ENCODE peak calls at places on chromosomes 5 and 9, in seven cellular contexts. One of them, this sample, is unnamed.

GRCh38 chr5:80987078-80987766 is 27.1 kb downstream of the RASGRF2 start:
- DNase-seq in coronary artery: no peak
- DNase-seq in heart left ventricle: no peak
- DNase-seq in pancreas: no peak
- DNase-seq in stomach: no peak
- DNase-seq in hepatocyte: no peak
- DNase-seq in neural progenitor cell: no peak
- DNase-seq in this sample: no peak

GRCh38 chr5:10115669-10116068 is 134.0 kb downstream of the ATPSCKMT start:
- DNase-seq in pancreas: no peak
- DNase-seq in stomach: no peak
- DNase-seq in heart left ventricle: no peak
- DNase-seq in hepatocyte: no peak
- DNase-seq in neural progenitor cell: no peak
- DNase-seq in coronary artery: no peak
- DNase-seq in this sample: no peak

GRCh38 chr5:178435321-178436238 is 154.6 kb downstream of the COL23A1 start:
- DNase-seq in heart left ventricle: no peak
- DNase-seq in neural progenitor cell: no peak
- DNase-seq in coronary artery: peak
- DNase-seq in pancreas: no peak
- DNase-seq in stomach: no peak
- DNase-seq in hepatocyte: no peak
- DNase-seq in this sample: no peak

GRCh38 chr9:134544388-134545212 is 97.0 kb upstream of the COL5A1 start:
- DNase-seq in heart left ventricle: peak
- DNase-seq in hepatocyte: peak
- DNase-seq in stomach: no peak
- DNase-seq in neural progenitor cell: peak
- DNase-seq in coronary artery: no peak
- DNase-seq in pancreas: no peak
- DNase-seq in this sample: peak

GRCh38 chr5:115024922-115025321 is 144.8 kb downstream of the TRIM36 start:
- DNase-seq in heart left ventricle: no peak
- DNase-seq in coronary artery: no peak
- DNase-seq in hepatocyte: no peak
- DNase-seq in neural progenitor cell: no peak
- DNase-seq in pancreas: no peak
- DNase-seq in stomach: no peak
- DNase-seq in this sample: no peak

GRCh38 chr5:72412283-72413055 is 92.3 kb downstream of the PTCD2 start:
- DNase-seq in heart left ventricle: no peak
- DNase-seq in neural progenitor cell: no peak
- DNase-seq in coronary artery: no peak
- DNase-seq in stomach: no peak
- DNase-seq in hepatocyte: no peak
- DNase-seq in pancreas: no peak
- DNase-seq in this sample: peak

GRCh38 chr5:24591426-24591825 is 53.4 kb downstream of the CDH10 start:
- DNase-seq in hepatocyte: no peak
- DNase-seq in stomach: no peak
- DNase-seq in coronary artery: no peak
- DNase-seq in pancreas: no peak
- DNase-seq in heart left ventricle: no peak
- DNase-seq in neural progenitor cell: no peak
- DNase-seq in this sample: no peak

GRCh38 chr9:114813717-114814418 is 8.0 kb upstream of the TNFSF15 start:
- DNase-seq in stomach: no peak
- DNase-seq in coronary artery: no peak
- DNase-seq in heart left ventricle: no peak
- DNase-seq in pancreas: no peak
- DNase-seq in neural progenitor cell: no peak
- DNase-seq in hepatocyte: no peak
- DNase-seq in this sample: no peak

GRCh38 chr9:89593776-89594427 is 10.9 kb upstream of the GADD45G start:
- DNase-seq in coronary artery: no peak
- DNase-seq in hepatocyte: peak
- DNase-seq in neural progenitor cell: peak
- DNase-seq in stomach: peak
- DNase-seq in pancreas: peak
- DNase-seq in heart left ventricle: peak
- DNase-seq in this sample: peak

GRCh38 chr9:92184041-92184564 is 68.9 kb upstream of the SPTLC1 start:
- DNase-seq in stomach: no peak
- DNase-seq in neural progenitor cell: no peak
- DNase-seq in heart left ventricle: no peak
- DNase-seq in pancreas: no peak
- DNase-seq in coronary artery: no peak
- DNase-seq in hepatocyte: no peak
- DNase-seq in this sample: no peak

GRCh38 chr9:116959775-116960174 is 272.7 kb downstream of the TRIM32 start:
- DNase-seq in coronary artery: no peak
- DNase-seq in stomach: no peak
- DNase-seq in heart left ventricle: no peak
- DNase-seq in pancreas: peak
- DNase-seq in neural progenitor cell: peak
- DNase-seq in hepatocyte: peak
- DNase-seq in this sample: no peak

GRCh38 chr9:69818946-69819345 is 1.7 kb upstream of the CFAP95 start:
- DNase-seq in hepatocyte: no peak
- DNase-seq in coronary artery: no peak
- DNase-seq in stomach: no peak
- DNase-seq in pancreas: no peak
- DNase-seq in heart left ventricle: no peak
- DNase-seq in neural progenitor cell: no peak
- DNase-seq in this sample: no peak

GRCh38 chr9:69824497-69825252 is 4.1 kb downstream of the CFAP95 start:
- DNase-seq in pancreas: no peak
- DNase-seq in stomach: no peak
- DNase-seq in neural progenitor cell: no peak
- DNase-seq in coronary artery: no peak
- DNase-seq in hepatocyte: no peak
- DNase-seq in heart left ventricle: no peak
- DNase-seq in this sample: no peak

GRCh38 chr9:69817202-69817601 is 3.4 kb upstream of the CFAP95 start:
- DNase-seq in stomach: no peak
- DNase-seq in neural progenitor cell: no peak
- DNase-seq in coronary artery: no peak
- DNase-seq in heart left ventricle: no peak
- DNase-seq in pancreas: no peak
- DNase-seq in hepatocyte: no peak
- DNase-seq in this sample: no peak

GRCh38 chr9:69822091-69822750 is 1.6 kb downstream of the CFAP95 start:
- DNase-seq in coronary artery: no peak
- DNase-seq in pancreas: no peak
- DNase-seq in neural progenitor cell: peak
- DNase-seq in stomach: no peak
- DNase-seq in hepatocyte: no peak
- DNase-seq in heart left ventricle: no peak
- DNase-seq in this sample: no peak

DNA sequence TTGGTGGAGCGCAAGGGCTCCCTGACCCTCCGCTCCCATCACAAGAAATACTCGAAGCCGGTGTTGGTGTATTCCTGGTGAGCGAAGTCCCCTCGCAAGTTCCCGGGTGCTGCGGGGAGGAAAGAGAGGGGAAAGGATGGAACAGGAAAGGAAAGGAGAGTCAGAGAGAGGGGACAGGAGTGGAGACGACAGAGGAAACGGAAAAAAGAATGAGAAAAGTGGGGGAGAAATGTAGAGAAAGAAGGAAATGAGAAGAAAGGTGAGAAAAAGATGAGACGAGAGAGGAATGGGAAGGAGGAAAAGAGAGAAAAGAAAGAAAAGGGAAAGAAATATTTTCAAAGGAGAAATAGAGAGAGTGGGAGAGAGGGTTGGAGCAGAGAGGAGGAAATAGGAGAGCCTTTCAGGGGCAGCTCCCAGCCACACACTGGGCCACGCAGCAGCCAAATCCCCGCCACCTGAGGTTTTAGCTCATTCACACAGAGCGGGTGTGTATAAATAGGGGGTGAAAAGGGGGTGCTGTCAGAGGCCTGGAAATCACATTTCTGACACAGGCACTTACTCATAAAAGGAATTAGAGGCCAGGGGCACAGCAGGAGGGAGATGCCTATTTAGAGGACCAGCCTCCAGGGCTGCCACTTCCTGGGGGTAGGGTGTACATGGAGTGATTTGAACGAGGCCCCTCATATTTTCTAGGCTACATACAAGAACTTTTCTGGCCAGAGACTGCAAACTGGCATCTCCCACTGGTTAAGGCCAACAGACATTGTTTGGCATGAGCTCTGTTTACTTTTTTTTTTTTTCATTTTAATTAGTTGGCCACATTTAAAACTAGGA is 555 bp downstream of the CFAP95 start:
- DNase-seq in neural progenitor cell: peak
- DNase-seq in stomach: no peak
- DNase-seq in heart left ventricle: no peak
- DNase-seq in pancreas: no peak
- DNase-seq in hepatocyte: no peak
- DNase-seq in coronary artery: no peak
- DNase-seq in this sample: no peak
- H3K4me3 ChIP-seq in neural progenitor cell: peak
- H3K4me3 ChIP-seq in stomach: peak
- H3K4me3 ChIP-seq in heart left ventricle: peak
- H3K4me3 ChIP-seq in pancreas: peak
- H3K4me3 ChIP-seq in hepatocyte: peak
- H3K4me3 ChIP-seq in coronary artery: peak
- H3K4me3 ChIP-seq in this sample: peak

DNA sequence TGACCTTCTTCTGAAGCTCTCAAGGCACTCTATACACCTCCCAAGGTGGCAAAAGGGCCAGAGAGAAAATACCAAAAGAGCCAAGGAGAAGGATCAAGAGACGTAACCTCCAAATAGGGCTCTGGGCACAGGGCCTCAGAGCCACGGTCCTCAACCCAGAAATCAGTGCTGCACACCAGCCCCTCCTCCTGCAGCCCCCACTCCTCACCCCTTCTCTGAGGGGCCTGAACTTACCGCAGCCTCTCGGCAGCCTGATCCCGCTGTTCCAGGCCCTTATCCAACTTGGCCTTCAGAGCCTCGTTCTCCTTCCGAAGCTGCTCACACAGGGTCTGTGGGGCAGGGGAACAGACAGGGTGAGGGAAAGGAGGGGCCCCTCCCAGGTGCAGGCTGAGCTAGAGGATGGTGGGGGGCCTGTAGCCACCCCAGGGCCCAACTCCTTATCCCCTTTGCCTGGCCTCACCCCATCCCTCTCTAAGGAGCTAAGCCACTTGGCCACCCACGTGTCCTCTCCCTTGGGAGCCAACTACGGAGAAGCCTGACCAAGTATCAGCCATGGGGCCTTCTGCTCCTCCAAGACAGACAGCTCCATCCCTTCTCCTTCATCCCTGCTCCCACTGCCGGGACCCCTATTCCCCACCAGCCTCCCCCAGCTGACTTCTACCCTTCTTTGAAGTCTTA is 28.8 kb downstream of the TNIP1 start:
- DNase-seq in neural progenitor cell: no peak
- DNase-seq in stomach: no peak
- DNase-seq in coronary artery: no peak
- DNase-seq in pancreas: no peak
- DNase-seq in heart left ventricle: no peak
- DNase-seq in hepatocyte: no peak
- DNase-seq in this sample: no peak
- TF ChIP-seq CTCF in neural progenitor cell: no peak
- TF ChIP-seq CTCF in stomach: no peak
- TF ChIP-seq CTCF in coronary artery: peak
- TF ChIP-seq CTCF in pancreas: no peak
- TF ChIP-seq CTCF in heart left ventricle: no peak
- TF ChIP-seq CTCF in hepatocyte: no peak
- TF ChIP-seq CTCF in this sample: no peak

GRCh38 chr5:671459-672328 is 21.5 kb downstream of the TPPP start:
- DNase-seq in hepatocyte: peak
- DNase-seq in heart left ventricle: peak
- DNase-seq in coronary artery: no peak
- DNase-seq in stomach: peak
- DNase-seq in neural progenitor cell: peak
- DNase-seq in pancreas: peak
- DNase-seq in this sample: peak

GRCh38 chr5:670396-671270 is 22.5 kb downstream of the TPPP start:
- DNase-seq in stomach: no peak
- DNase-seq in hepatocyte: no peak
- DNase-seq in heart left ventricle: peak
- DNase-seq in coronary artery: no peak
- DNase-seq in neural progenitor cell: no peak
- DNase-seq in pancreas: peak
- DNase-seq in this sample: no peak

GRCh38 chr5:673837-674629 is 19.1 kb downstream of the TPPP start:
- DNase-seq in pancreas: peak
- DNase-seq in coronary artery: no peak
- DNase-seq in stomach: no peak
- DNase-seq in heart left ventricle: peak
- DNase-seq in neural progenitor cell: no peak
- DNase-seq in hepatocyte: no peak
- DNase-seq in this sample: no peak

GRCh38 chr5:673140-673836 is 19.9 kb downstream of the TPPP start:
- DNase-seq in coronary artery: no peak
- DNase-seq in stomach: no peak
- DNase-seq in pancreas: peak
- DNase-seq in neural progenitor cell: no peak
- DNase-seq in hepatocyte: no peak
- DNase-seq in heart left ventricle: peak
- DNase-seq in this sample: no peak

DNA sequence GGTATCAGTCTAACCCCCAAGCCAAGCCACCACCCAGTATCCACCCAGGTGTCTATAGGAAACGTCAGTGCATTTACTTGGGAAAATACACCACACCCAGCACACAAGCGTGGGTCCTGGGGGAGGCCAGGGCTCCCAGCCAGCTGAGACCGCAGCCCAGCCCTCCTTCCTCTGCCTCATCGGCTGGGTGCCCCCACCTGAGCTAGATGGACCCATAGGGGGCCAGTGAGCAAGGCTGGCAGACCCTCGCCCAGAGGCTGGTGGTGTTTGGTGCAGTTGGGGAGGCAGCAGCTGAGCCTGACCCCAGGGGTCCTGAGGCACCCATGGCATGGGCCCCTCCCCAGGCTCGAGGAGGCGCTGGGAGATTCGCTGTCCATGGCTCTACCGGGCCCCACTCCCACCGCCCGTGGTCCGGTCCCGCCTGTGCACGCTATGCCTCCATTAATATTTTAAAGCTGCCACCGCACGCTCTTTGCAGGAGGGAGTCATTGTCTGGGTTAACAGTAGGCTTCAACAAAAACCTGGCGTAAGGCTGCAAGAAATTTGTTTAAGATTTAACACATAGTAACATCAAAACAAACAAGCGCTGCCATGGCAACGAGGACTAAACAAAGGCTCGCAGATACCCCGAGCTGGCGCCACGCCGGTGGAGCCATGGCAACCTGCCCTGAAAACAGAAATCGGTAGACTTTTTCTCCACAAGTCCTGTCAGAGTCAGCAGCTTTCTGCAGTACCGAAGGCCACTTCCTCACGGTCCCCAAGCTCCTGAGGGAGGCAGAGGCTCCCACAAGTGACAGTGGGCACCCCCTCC is 20.6 kb downstream of the TPPP start:
- DNase-seq in stomach: peak
- DNase-seq in neural progenitor cell: peak
- DNase-seq in pancreas: peak
- DNase-seq in coronary artery: no peak
- DNase-seq in heart left ventricle: peak
- DNase-seq in hepatocyte: peak
- DNase-seq in this sample: peak
- H3K4me3 ChIP-seq in stomach: no peak
- H3K4me3 ChIP-seq in neural progenitor cell: no peak
- H3K4me3 ChIP-seq in pancreas: no peak
- H3K4me3 ChIP-seq in coronary artery: peak
- H3K4me3 ChIP-seq in heart left ventricle: no peak
- H3K4me3 ChIP-seq in hepatocyte: no peak
- H3K4me3 ChIP-seq in this sample: no peak

GRCh38 chr9:80500300-80500699 is 928.5 kb downstream of the TLE4 start:
- DNase-seq in hepatocyte: no peak
- DNase-seq in heart left ventricle: no peak
- DNase-seq in coronary artery: no peak
- DNase-seq in stomach: no peak
- DNase-seq in neural progenitor cell: no peak
- DNase-seq in pancreas: no peak
- DNase-seq in this sample: no peak
- TF ChIP-seq CTCF in hepatocyte: no peak
- TF ChIP-seq CTCF in heart left ventricle: no peak
- TF ChIP-seq CTCF in coronary artery: no peak
- TF ChIP-seq CTCF in stomach: no peak
- TF ChIP-seq CTCF in neural progenitor cell: peak
- TF ChIP-seq CTCF in pancreas: no peak
- TF ChIP-seq CTCF in this sample: no peak